ENCODE peak calls at places on chromosome X, in four cellular contexts. One of them, this sample, is unnamed.

GRCh38 chrX:123713841-123714240 is 19.0 kb downstream of the THOC2 start:
- DNase-seq in cardiac muscle cell: no peak
- DNase-seq in endodermal cell: no peak
- DNase-seq in neural progenitor cell: no peak
- DNase-seq in this sample: no peak

GRCh38 chrX:44012484-44013096 is 39.4 kb upstream of the NDP start:
- DNase-seq in endodermal cell: no peak
- DNase-seq in neural progenitor cell: no peak
- DNase-seq in cardiac muscle cell: no peak
- DNase-seq in this sample: no peak

GRCh38 chrX:2596856-2597255 is 94.2 kb upstream of the CD99 start:
- DNase-seq in endodermal cell: no peak
- DNase-seq in neural progenitor cell: no peak
- DNase-seq in cardiac muscle cell: no peak
- DNase-seq in this sample: no peak

GRCh38 chrX:12210196-12210815 is 72.0 kb downstream of the FRMPD4 start:
- DNase-seq in endodermal cell: no peak
- DNase-seq in neural progenitor cell: no peak
- DNase-seq in cardiac muscle cell: no peak
- DNase-seq in this sample: no peak

GRCh38 chrX:148659481-148659880 is 159.1 kb downstream of the AFF2 start:
- DNase-seq in neural progenitor cell: no peak
- DNase-seq in cardiac muscle cell: no peak
- DNase-seq in endodermal cell: no peak
- DNase-seq in this sample: no peak

GRCh38 chrX:111169141-111169540 is 73.2 kb downstream of the PAK3 start:
- DNase-seq in neural progenitor cell: no peak
- DNase-seq in endodermal cell: no peak
- DNase-seq in cardiac muscle cell: no peak
- DNase-seq in this sample: no peak

GRCh38 chrX:104324461-104324860 is 69.7 kb upstream of the ESX1 start:
- DNase-seq in endodermal cell: no peak
- DNase-seq in cardiac muscle cell: no peak
- DNase-seq in neural progenitor cell: no peak
- DNase-seq in this sample: no peak

GRCh38 chrX:118726887-118727685 is at the start of gene IL13RA1:
- DNase-seq in cardiac muscle cell: peak; percentile 92
- DNase-seq in neural progenitor cell: peak; percentile 96
- DNase-seq in endodermal cell: peak; percentile 91
- DNase-seq in this sample: no peak

GRCh38 chrX:97844943-97845342 is 961.2 kb downstream of the RPA4 start:
- DNase-seq in endodermal cell: no peak
- DNase-seq in cardiac muscle cell: no peak
- DNase-seq in neural progenitor cell: no peak
- DNase-seq in this sample: no peak

GRCh38 chrX:10124506-10125247 is 32.1 kb upstream of the CLCN4 start:
- DNase-seq in endodermal cell: no peak
- DNase-seq in cardiac muscle cell: no peak
- DNase-seq in neural progenitor cell: no peak
- DNase-seq in this sample: no peak

GRCh38 chrX:9378980-9379696 is 85.7 kb upstream of the TBL1X start:
- DNase-seq in cardiac muscle cell: no peak
- DNase-seq in neural progenitor cell: no peak
- DNase-seq in endodermal cell: no peak
- DNase-seq in this sample: no peak

GRCh38 chrX:56499372-56499771 is 64.1 kb upstream of the UBQLN2 start:
- DNase-seq in cardiac muscle cell: no peak
- DNase-seq in endodermal cell: no peak
- DNase-seq in neural progenitor cell: no peak
- DNase-seq in this sample: no peak

GRCh38 chrX:2184089-2184488 is 316.7 kb downstream of the DHRSX start:
- DNase-seq in neural progenitor cell: no peak
- DNase-seq in endodermal cell: no peak
- DNase-seq in cardiac muscle cell: no peak
- DNase-seq in this sample: no peak

GRCh38 chrX:27995611-27996010 is 14.4 kb upstream of the DCAF8L1 start:
- DNase-seq in endodermal cell: no peak
- DNase-seq in neural progenitor cell: no peak
- DNase-seq in cardiac muscle cell: no peak
- DNase-seq in this sample: no peak

GRCh38 chrX:69028006-69028760 is 137.1 kb downstream of the PJA1 start:
- DNase-seq in neural progenitor cell: no peak
- DNase-seq in endodermal cell: peak; percentile 30
- DNase-seq in cardiac muscle cell: no peak
- DNase-seq in this sample: no peak

GRCh38 chrX:55783723-55784122 is 66.2 kb downstream of the RRAGB start:
- DNase-seq in endodermal cell: no peak
- DNase-seq in cardiac muscle cell: no peak
- DNase-seq in neural progenitor cell: no peak
- DNase-seq in this sample: no peak

GRCh38 chrX:7316887-7317286 is 168.9 kb upstream of the PUDP start:
- DNase-seq in cardiac muscle cell: no peak
- DNase-seq in neural progenitor cell: no peak
- DNase-seq in endodermal cell: no peak
- DNase-seq in this sample: no peak

GRCh38 chrX:133985164-133986007 is at the start of gene GPC3:
- DNase-seq in neural progenitor cell: peak; percentile 87
- DNase-seq in endodermal cell: peak; percentile 90
- DNase-seq in cardiac muscle cell: peak; percentile 92
- DNase-seq in this sample: peak; percentile 1

GRCh38 chrX:97563531-97564133 is 679.9 kb downstream of the RPA4 start:
- DNase-seq in endodermal cell: no peak
- DNase-seq in neural progenitor cell: no peak
- DNase-seq in cardiac muscle cell: no peak
- DNase-seq in this sample: no peak

GRCh38 chrX:78199851-78200250 is 60.4 kb upstream of the TAF9B start:
- DNase-seq in cardiac muscle cell: peak; percentile 3
- DNase-seq in endodermal cell: no peak
- DNase-seq in neural progenitor cell: peak; percentile 9
- DNase-seq in this sample: no peak

GRCh38 chrX:52576946-52577345 is 60.1 kb upstream of the XAGE1B start:
- DNase-seq in neural progenitor cell: no peak
- DNase-seq in cardiac muscle cell: no peak
- DNase-seq in endodermal cell: peak; percentile 52
- DNase-seq in this sample: no peak

GRCh38 chrX:148223361-148223760 is 242.2 kb downstream of the FMR1NB start:
- DNase-seq in endodermal cell: no peak
- DNase-seq in cardiac muscle cell: no peak
- DNase-seq in neural progenitor cell: no peak
- DNase-seq in this sample: no peak

GRCh38 chrX:141405878-141406492 is 163.7 kb upstream of the SPANXC start:
- DNase-seq in endodermal cell: no peak
- DNase-seq in neural progenitor cell: no peak
- DNase-seq in cardiac muscle cell: no peak
- DNase-seq in this sample: no peak

GRCh38 chrX:101659601-101660063 is at the start of gene ARMCX2:
- DNase-seq in endodermal cell: peak; percentile 75
- DNase-seq in neural progenitor cell: peak; percentile 64
- DNase-seq in cardiac muscle cell: peak; percentile 66
- DNase-seq in this sample: no peak

GRCh38 chrX:44244008-44244407 is 99.5 kb downstream of the EFHC2 start:
- DNase-seq in endodermal cell: no peak
- DNase-seq in neural progenitor cell: peak; percentile 28
- DNase-seq in cardiac muscle cell: peak; percentile 3
- DNase-seq in this sample: no peak

GRCh38 chrX:117985241-117985640 is 131.4 kb downstream of the KLHL13 start:
- DNase-seq in endodermal cell: peak; percentile 54
- DNase-seq in cardiac muscle cell: peak; percentile 42
- DNase-seq in neural progenitor cell: peak; percentile 40
- DNase-seq in this sample: no peak

GRCh38 chrX:109732780-109733657 is at the start of gene ACSL4:
- DNase-seq in cardiac muscle cell: peak; percentile 96
- DNase-seq in endodermal cell: peak; percentile 91
- DNase-seq in neural progenitor cell: peak; percentile 93
- DNase-seq in this sample: peak; percentile 73

GRCh38 chrX:13430136-13430827 is 110.4 kb upstream of the ATXN3L start:
- DNase-seq in neural progenitor cell: no peak
- DNase-seq in cardiac muscle cell: no peak
- DNase-seq in endodermal cell: no peak
- DNase-seq in this sample: no peak

GRCh38 chrX:54248309-54248708 is 65.3 kb upstream of the FAM120C start:
- DNase-seq in neural progenitor cell: no peak
- DNase-seq in cardiac muscle cell: peak; percentile 4
- DNase-seq in endodermal cell: no peak
- DNase-seq in this sample: no peak

GRCh38 chrX:49120104-49120503 is 3.4 kb downstream of the GPKOW start:
- DNase-seq in endodermal cell: no peak
- DNase-seq in neural progenitor cell: no peak
- DNase-seq in cardiac muscle cell: no peak
- DNase-seq in this sample: no peak

GRCh38 chrX:114334473-114334982 is 249.4 kb upstream of the HTR2C start:
- DNase-seq in endodermal cell: no peak
- DNase-seq in cardiac muscle cell: no peak
- DNase-seq in neural progenitor cell: no peak
- DNase-seq in this sample: no peak

GRCh38 chrX:50100188-50100587 is 100.6 kb downstream of the AKAP4 start:
- DNase-seq in cardiac muscle cell: peak; percentile 33
- DNase-seq in neural progenitor cell: peak; percentile 23
- DNase-seq in endodermal cell: peak; percentile 53
- DNase-seq in this sample: no peak

GRCh38 chrX:41085105-41085882 is at the start of gene USP9X:
- DNase-seq in cardiac muscle cell: peak; percentile 91
- DNase-seq in neural progenitor cell: peak; percentile 91
- DNase-seq in endodermal cell: peak; percentile 97
- DNase-seq in this sample: peak; percentile 84

GRCh38 chrX:22666441-22666840 is 333.3 kb upstream of the DDX53 start:
- DNase-seq in endodermal cell: peak; percentile 83
- DNase-seq in neural progenitor cell: peak; percentile 29
- DNase-seq in cardiac muscle cell: peak; percentile 33
- DNase-seq in this sample: no peak

GRCh38 chrX:28552882-28553829 is 34.1 kb upstream of the IL1RAPL1 start:
- DNase-seq in cardiac muscle cell: no peak
- DNase-seq in neural progenitor cell: no peak
- DNase-seq in endodermal cell: no peak
- DNase-seq in this sample: no peak

GRCh38 chrX:26845051-26845450 is 618.1 kb downstream of the PPP4R3C start:
- DNase-seq in endodermal cell: no peak
- DNase-seq in cardiac muscle cell: no peak
- DNase-seq in neural progenitor cell: no peak
- DNase-seq in this sample: no peak

GRCh38 chrX:154598656-154599055 is 13.7 kb downstream of the CTAG1A start:
- DNase-seq in cardiac muscle cell: no peak
- DNase-seq in endodermal cell: no peak
- DNase-seq in neural progenitor cell: no peak
- DNase-seq in this sample: no peak
- H3K9me3 ChIP-seq in cardiac muscle cell: no peaks in the 10 kb centered on the region
- H3K9me3 ChIP-seq in endodermal cell: peaks cover 12% of the 10 kb centered on the region
- H3K9me3 ChIP-seq in neural progenitor cell: no peaks in the 10 kb centered on the region
- H3K9me3 ChIP-seq in this sample: no peaks in the 10 kb centered on the region

GRCh38 chrX:153349952-153350351 is 16.0 kb downstream of the ZNF275 start:
- DNase-seq in cardiac muscle cell: no peak
- DNase-seq in endodermal cell: no peak
- DNase-seq in neural progenitor cell: no peak
- DNase-seq in this sample: no peak
- H3K4me3 ChIP-seq in cardiac muscle cell: no peak overlapping the region
- H3K4me3 ChIP-seq in endodermal cell: no peak overlapping the region
- H3K4me3 ChIP-seq in neural progenitor cell: no peak overlapping the region
- H3K4me3 ChIP-seq in this sample: no peak overlapping the region

GRCh38 chrX:18886005-18886343 is 97.9 kb downstream of the PHKA2 start:
- DNase-seq in cardiac muscle cell: no peak
- DNase-seq in neural progenitor cell: no peak
- DNase-seq in endodermal cell: no peak
- DNase-seq in this sample: no peak
- H3K27ac ChIP-seq in cardiac muscle cell: no peak overlapping the region
- H3K27ac ChIP-seq in neural progenitor cell: no peak overlapping the region
- H3K27ac ChIP-seq in endodermal cell: no peak overlapping the region
- H3K27ac ChIP-seq in this sample: peak overlapping the region; percentile 57

GRCh38 chrX:522456-522855 is 108.1 kb upstream of the SHOX start:
- DNase-seq in cardiac muscle cell: no peak
- DNase-seq in endodermal cell: no peak
- DNase-seq in neural progenitor cell: no peak
- DNase-seq in this sample: no peak
- H3K9me3 ChIP-seq in cardiac muscle cell: no peaks in the 10 kb centered on the region
- H3K9me3 ChIP-seq in endodermal cell: peaks cover 3% of the 10 kb centered on the region
- H3K9me3 ChIP-seq in neural progenitor cell: no peaks in the 10 kb centered on the region
- H3K9me3 ChIP-seq in this sample: no peaks in the 10 kb centered on the region

GRCh38 chrX:47936940-47937317 is 66.9 kb downstream of the ZNF182 start:
- DNase-seq in cardiac muscle cell: no peak
- DNase-seq in neural progenitor cell: no peak
- DNase-seq in endodermal cell: no peak
- DNase-seq in this sample: no peak
- H3K4me3 ChIP-seq in cardiac muscle cell: no peak overlapping the region
- H3K4me3 ChIP-seq in neural progenitor cell: no peak overlapping the region
- H3K4me3 ChIP-seq in endodermal cell: no peak overlapping the region
- H3K4me3 ChIP-seq in this sample: no peak overlapping the region

DNA sequence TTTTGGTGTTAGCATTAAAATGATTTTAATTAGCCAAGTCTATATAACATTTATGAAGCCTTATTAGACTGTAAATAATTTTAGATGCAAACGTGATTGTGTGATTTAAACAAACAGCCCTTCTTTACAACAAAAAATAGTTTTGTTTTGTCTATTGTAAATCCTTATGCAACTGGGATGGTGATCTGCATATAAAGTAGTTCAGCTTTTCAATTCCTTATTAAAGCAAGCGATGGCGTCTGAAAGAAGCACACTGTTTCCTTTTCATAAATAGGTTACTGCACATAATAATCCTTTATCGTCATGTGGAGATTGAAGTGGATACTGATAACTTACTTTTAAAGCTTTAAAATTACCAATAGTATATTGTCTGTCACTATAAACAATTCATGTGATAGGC is 8.8 kb downstream of the SLITRK2 start:
- DNase-seq in neural progenitor cell: no peak
- DNase-seq in cardiac muscle cell: no peak
- DNase-seq in endodermal cell: no peak
- DNase-seq in this sample: no peak
- H3K27ac ChIP-seq in neural progenitor cell: no peak overlapping the region
- H3K27ac ChIP-seq in cardiac muscle cell: no peak overlapping the region
- H3K27ac ChIP-seq in endodermal cell: no peak overlapping the region
- H3K27ac ChIP-seq in this sample: no peak overlapping the region

DNA sequence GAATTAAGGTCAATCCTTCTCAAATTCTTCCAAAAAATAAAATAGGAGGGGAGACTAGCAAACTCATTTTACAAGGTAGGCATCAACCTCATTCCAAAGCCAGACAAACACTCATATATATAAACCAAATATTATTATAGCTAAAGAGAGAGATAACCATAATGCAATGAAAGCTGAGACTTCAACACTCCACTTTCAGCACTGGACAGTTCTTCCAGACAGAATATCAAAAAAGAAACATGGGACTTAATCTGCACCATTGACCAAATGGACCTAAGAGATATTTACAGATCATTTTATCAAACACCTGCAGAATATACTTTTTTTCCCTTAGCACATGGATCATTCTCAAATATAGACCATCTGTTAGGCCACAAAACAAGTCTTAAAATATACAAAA is 15.5 kb upstream of the EDA2R start:
- DNase-seq in cardiac muscle cell: no peak
- DNase-seq in neural progenitor cell: no peak
- DNase-seq in endodermal cell: no peak
- DNase-seq in this sample: no peak
- H3K9me3 ChIP-seq in cardiac muscle cell: no peaks in the 10 kb centered on the region
- H3K9me3 ChIP-seq in neural progenitor cell: peaks cover 8% of the 10 kb centered on the region
- H3K9me3 ChIP-seq in endodermal cell: no peaks in the 10 kb centered on the region
- H3K9me3 ChIP-seq in this sample: no peaks in the 10 kb centered on the region